ENCODE peak calls at places on chromosomes 1 and 21, in ten cellular contexts. O, Y, S, C, N, Q, B, I, T and K are unnamed samples.

GRCh38 chr1:1203561-1204424 is 2.6 kb downstream of the TNFRSF18 start:
- DNase-seq in O (no peak), Y (no peak), S (no peak), C (no peak), N (no peak), Q (no peak), B (peak), I (no peak), T (no peak), K (no peak)

GRCh38 chr1:200388791-200389190 is 21.0 kb downstream of the ZNF281 start:
- DNase-seq in O (no peak), Y (no peak), S (no peak), C (no peak), N (no peak), Q (no peak), B (no peak), I (no peak), T (no peak), K (no peak)

GRCh38 chr1:1349256-1350012 is at the start of gene DVL1:
- DNase-seq in O (peak), Y (peak), S (no peak), C (peak), N (no peak), Q (peak), B (peak), I (no peak), T (peak), K (peak)

GRCh38 chr1:210922666-210923065 is 211.3 kb downstream of the KCNH1 start:
- DNase-seq in O (no peak), Y (no peak), S (no peak), C (no peak), N (no peak), Q (no peak), B (no peak), I (no peak), T (no peak), K (no peak)

GRCh38 chr1:85605519-85606413 is 25.2 kb downstream of the CCN1 start:
- DNase-seq in O (no peak), Y (no peak), S (no peak), C (no peak), N (no peak), Q (no peak), B (no peak), I (no peak), T (no peak), K (no peak)

GRCh38 chr1:202765726-202766125 is 42.5 kb downstream of the KDM5B start:
- DNase-seq in O (no peak), Y (no peak), S (no peak), C (no peak), N (peak), Q (no peak), B (no peak), I (no peak), T (no peak), K (no peak)

GRCh38 chr1:220487297-220487820 is 40.6 kb upstream of the MARK1 start:
- DNase-seq in O (peak), Y (peak), S (no peak), C (peak), N (peak), Q (peak), B (no peak), I (no peak), T (no peak), K (peak)

GRCh38 chr1:29855761-29856160 is 619.4 kb downstream of the PTPRU start:
- DNase-seq in O (no peak), Y (no peak), S (peak), C (no peak), N (no peak), Q (no peak), B (no peak), I (no peak), T (no peak), K (no peak)

GRCh38 chr1:99786751-99787501 is 20.5 kb upstream of the FRRS1 start:
- DNase-seq in O (no peak), Y (no peak), S (no peak), C (no peak), N (no peak), Q (no peak), B (no peak), I (no peak), T (no peak), K (no peak)

GRCh38 chr1:228478326-228478725 is 8.9 kb upstream of the RNF187 start:
- DNase-seq in O (no peak), Y (no peak), S (no peak), C (no peak), N (no peak), Q (no peak), B (no peak), I (no peak), T (no peak), K (no peak)

GRCh38 chr1:86650065-86650464 is 54.3 kb upstream of the SH3GLB1 start:
- DNase-seq in O (no peak), Y (no peak), S (no peak), C (no peak), N (no peak), Q (no peak), B (no peak), I (no peak), T (no peak), K (no peak)

GRCh38 chr1:43547538-43548072 is 16.9 kb downstream of the PTPRF start:
- DNase-seq in O (no peak), Y (no peak), S (no peak), C (no peak), N (no peak), Q (peak), B (no peak), I (no peak), T (no peak), K (no peak)

GRCh38 chr1:23216771-23217420 is 406 bp downstream of the HTR1D start:
- DNase-seq in O (no peak), Y (no peak), S (no peak), C (no peak), N (no peak), Q (peak), B (no peak), I (no peak), T (peak), K (no peak)

GRCh38 chr1:93033785-93034184 is 45.3 kb upstream of the MTF2 start:
- DNase-seq in O (peak), Y (no peak), S (no peak), C (no peak), N (no peak), Q (no peak), B (no peak), I (no peak), T (no peak), K (peak)

GRCh38 chr1:169725930-169726329 is 7.9 kb downstream of the SELE start:
- DNase-seq in O (no peak), Y (no peak), S (no peak), C (no peak), N (no peak), Q (no peak), B (no peak), I (no peak), T (no peak), K (no peak)

GRCh38 chr1:91643431-91643830 is 142.8 kb downstream of the CDC7 start:
- DNase-seq in O (no peak), Y (no peak), S (no peak), C (no peak), N (no peak), Q (no peak), B (no peak), I (no peak), T (no peak), K (no peak)

GRCh38 chr1:12305377-12305776 is 75.5 kb downstream of the VPS13D start:
- DNase-seq in O (peak), Y (peak), S (no peak), C (peak), N (no peak), Q (no peak), B (no peak), I (no peak), T (no peak), K (peak)

GRCh38 chr1:228334226-228334935 is 72.3 kb downstream of the TRIM11 start:
- DNase-seq in O (no peak), Y (no peak), S (peak), C (no peak), N (no peak), Q (no peak), B (peak), I (no peak), T (no peak), K (no peak)

GRCh38 chr21:36194024-36194423 is 37.4 kb downstream of the DOP1B start:
- DNase-seq in O (no peak), Y (no peak), S (no peak), C (no peak), N (no peak), Q (no peak), B (no peak), I (no peak), T (no peak), K (no peak)

GRCh38 chr1:2821970-2822620 is 20.6 kb upstream of the TTC34 start:
- DNase-seq in O (no peak), Y (no peak), S (no peak), C (no peak), N (no peak), Q (no peak), B (peak), I (no peak), T (peak), K (peak)

GRCh38 chr1:227317541-227318002 is 720 bp downstream of the CDC42BPA start:
- DNase-seq in O (peak), Y (peak), S (no peak), C (peak), N (peak), Q (peak), B (peak), I (no peak), T (no peak), K (peak)

GRCh38 chr1:91583326-91583755 is 82.7 kb downstream of the CDC7 start:
- DNase-seq in O (peak), Y (peak), S (no peak), C (peak), N (peak), Q (no peak), B (no peak), I (no peak), T (no peak), K (no peak)

GRCh38 chr1:243968413-243968812 is 82.7 kb upstream of the ZBTB18 start:
- DNase-seq in O (peak), Y (no peak), S (no peak), C (peak), N (peak), Q (no peak), B (no peak), I (no peak), T (no peak), K (peak)

GRCh38 chr1:245051349-245052221 is 103.2 kb upstream of the KIF26B start:
- DNase-seq in O (peak), Y (peak), S (no peak), C (no peak), N (peak), Q (no peak), B (no peak), I (no peak), T (no peak), K (peak)

GRCh38 chr21:24705201-24705600 is 902.1 kb downstream of the MRPL39 start:
- DNase-seq in O (no peak), Y (peak), S (no peak), C (no peak), N (no peak), Q (no peak), B (no peak), I (no peak), T (no peak), K (no peak)

GRCh38 chr21:36749935-36750578 is 51.1 kb downstream of the SIM2 start:
- DNase-seq in O (peak), Y (peak), S (no peak), C (peak), N (peak), Q (peak), B (no peak), I (no peak), T (no peak), K (no peak)

GRCh38 chr1:201713093-201713810 is 115.7 kb upstream of the IPO9 start:
- DNase-seq in O (peak), Y (peak), S (peak), C (peak), N (peak), Q (no peak), B (peak), I (peak), T (no peak), K (peak)

GRCh38 chr1:154141240-154141639 is 13.6 kb downstream of the NUP210L start:
- DNase-seq in O (peak), Y (no peak), S (no peak), C (no peak), N (peak), Q (no peak), B (no peak), I (no peak), T (no peak), K (peak)

GRCh38 chr1:2982615-2983318 is 38.5 kb upstream of the ACTRT2 start:
- DNase-seq in O (no peak), Y (no peak), S (peak), C (no peak), N (no peak), Q (no peak), B (peak), I (no peak), T (no peak), K (no peak)

GRCh38 chr1:221429262-221429661 is 312.6 kb downstream of the DUSP10 start:
- DNase-seq in O (peak), Y (peak), S (no peak), C (no peak), N (no peak), Q (no peak), B (no peak), I (no peak), T (no peak), K (peak)

GRCh38 chr1:226882631-226883409 is 12.4 kb downstream of the PSEN2 start:
- DNase-seq in O (no peak), Y (peak), S (no peak), C (no peak), N (peak), Q (no peak), B (no peak), I (no peak), T (peak), K (peak)

GRCh38 chr1:25107643-25108010 is 124.7 kb downstream of the SYF2 start:
- DNase-seq in O (no peak), Y (no peak), S (no peak), C (peak), N (peak), Q (no peak), B (no peak), I (no peak), T (no peak), K (peak)

GRCh38 chr1:2454227-2454626 is 21.9 kb upstream of the PLCH2 start:
- DNase-seq in O (no peak), Y (no peak), S (no peak), C (no peak), N (no peak), Q (no peak), B (no peak), I (no peak), T (no peak), K (no peak)

GRCh38 chr1:30403061-30403645 is 320.2 kb downstream of the MATN1 start:
- DNase-seq in O (no peak), Y (no peak), S (no peak), C (no peak), N (no peak), Q (no peak), B (no peak), I (no peak), T (no peak), K (no peak)

GRCh38 chr1:2099871-2100774 is 49.9 kb downstream of the PRKCZ start:
- DNase-seq in O (no peak), Y (no peak), S (no peak), C (no peak), N (no peak), Q (no peak), B (no peak), I (no peak), T (no peak), K (no peak)

GRCh38 chr1:40862008-40862863 is at the start of gene CITED4:
- DNase-seq in O (peak), Y (peak), S (peak), C (peak), N (peak), Q (peak), B (peak), I (peak), T (peak), K (peak)

GRCh38 chr1:40859017-40859416 is 3.1 kb downstream of the CITED4 start:
- DNase-seq in O (no peak), Y (no peak), S (no peak), C (no peak), N (no peak), Q (no peak), B (no peak), I (no peak), T (no peak), K (no peak)

GRCh38 chr1:40861227-40862003 is 748 bp downstream of the CITED4 start:
- DNase-seq in O (no peak), Y (peak), S (peak), C (peak), N (no peak), Q (peak), B (peak), I (no peak), T (peak), K (peak)

GRCh38 chr1:40857737-40858136 is 4.4 kb downstream of the CITED4 start:
- DNase-seq in O (no peak), Y (no peak), S (no peak), C (no peak), N (no peak), Q (peak), B (no peak), I (no peak), T (no peak), K (no peak)

GRCh38 chr1:40860706-40861226 is 1.4 kb downstream of the CITED4 start:
- DNase-seq in O (no peak), Y (no peak), S (no peak), C (no peak), N (no peak), Q (no peak), B (no peak), I (no peak), T (no peak), K (no peak)
- H3K4me3 ChIP-seq in O (peak), Y (peak), S (peak), C (peak), N (peak), Q (peak), B (peak), I (peak), T (peak), K (peak)

DNA sequence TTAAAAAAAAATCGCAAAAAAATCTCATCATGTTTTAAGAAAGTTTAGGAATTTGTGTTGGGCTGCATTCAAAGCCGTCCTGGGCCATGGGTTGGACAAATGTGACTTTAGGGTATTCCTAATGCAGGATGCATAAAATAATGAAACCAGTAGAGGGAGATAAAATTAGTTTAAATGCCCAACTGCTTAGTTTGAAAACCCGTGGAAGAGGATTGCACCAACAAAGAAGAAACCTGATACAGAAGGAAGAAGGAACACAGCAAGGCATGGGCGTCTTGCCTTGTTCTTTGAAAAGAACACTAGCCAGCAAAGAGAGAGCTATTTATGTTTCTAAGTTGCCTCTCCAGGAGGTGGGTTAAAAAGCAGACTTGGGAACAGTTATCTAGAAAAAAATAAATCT is 37.9 kb downstream of the WDR3 start:
- DNase-seq in O (peak), Y (peak), S (no peak), C (peak), N (peak), Q (peak), B (no peak), I (no peak), T (no peak), K (peak)
- TF ChIP-seq CTCF in O (peak), Y (no peak), S (no peak), C (peak), N (peak), Q (peak), B (peak), I (no peak), T (no peak), K (peak)

GRCh38 chr1:28197682-28198415 is 21.4 kb upstream of the PTAFR start:
- DNase-seq in O (no peak), Y (no peak), S (no peak), C (no peak), N (no peak), Q (no peak), B (no peak), I (no peak), T (no peak), K (no peak)

GRCh38 chr1:28195780-28196179 is 19.3 kb upstream of the PTAFR start:
- DNase-seq in O (no peak), Y (no peak), S (no peak), C (no peak), N (no peak), Q (peak), B (no peak), I (no peak), T (no peak), K (no peak)

GRCh38 chr1:28196330-28196729 is 19.8 kb upstream of the PTAFR start:
- DNase-seq in O (no peak), Y (no peak), S (no peak), C (no peak), N (no peak), Q (peak), B (no peak), I (no peak), T (no peak), K (no peak)

GRCh38 chr1:28200234-28200873 is 23.9 kb upstream of the PTAFR start:
- DNase-seq in O (no peak), Y (no peak), S (no peak), C (no peak), N (no peak), Q (no peak), B (no peak), I (no peak), T (no peak), K (no peak)

GRCh38 chr1:28199328-28200233 is 23.1 kb upstream of the PTAFR start:
- DNase-seq in O (no peak), Y (no peak), S (no peak), C (no peak), N (no peak), Q (no peak), B (no peak), I (no peak), T (peak), K (no peak)
- H3K4me3 ChIP-seq in O (no peak), Y (no peak), S (no peak), C (no peak), N (no peak), Q (no peak), B (no peak), I (no peak), T (peak), K (no peak)

GRCh38 chr1:88013485-88013884 is 670.6 kb upstream of the PKN2 start:
- DNase-seq in O (peak), Y (no peak), S (no peak), C (no peak), N (peak), Q (no peak), B (no peak), I (no peak), T (no peak), K (no peak)

GRCh38 chr1:88014126-88014525 is 669.9 kb upstream of the PKN2 start:
- DNase-seq in O (no peak), Y (no peak), S (no peak), C (no peak), N (no peak), Q (no peak), B (no peak), I (no peak), T (no peak), K (no peak)

DNA sequence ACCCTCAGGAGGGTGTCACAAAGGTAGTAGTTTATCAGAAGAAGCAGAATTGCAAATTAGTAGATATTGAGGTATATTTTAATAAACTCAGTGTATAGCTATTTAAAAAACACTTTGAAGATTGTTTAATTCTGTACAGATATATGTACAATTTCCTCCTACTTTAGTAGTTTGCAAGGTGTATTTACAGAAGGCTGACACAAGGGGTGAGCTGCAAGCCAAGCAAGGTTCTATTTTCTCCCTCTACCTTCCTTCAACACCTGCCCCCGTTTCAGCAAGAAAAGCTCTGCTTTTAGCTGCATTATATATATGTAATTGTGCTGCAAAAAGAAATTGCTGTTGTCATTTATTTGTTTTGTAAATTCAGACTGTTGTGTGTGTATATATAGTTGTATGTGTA is 674.2 kb upstream of the PKN2 start:
- DNase-seq in O (no peak), Y (no peak), S (no peak), C (no peak), N (no peak), Q (no peak), B (no peak), I (no peak), T (no peak), K (no peak)
- TF ChIP-seq CTCF in O (no peak), Y (no peak), S (no peak), C (no peak), N (no peak), Q (peak), B (no peak), I (no peak), T (no peak), K (no peak)

GRCh38 chr1:160794396-160794795 is 1.6 kb upstream of the LY9 start:
- DNase-seq in O (no peak), Y (no peak), S (no peak), C (no peak), N (no peak), Q (no peak), B (no peak), I (no peak), T (no peak), K (no peak)

GRCh38 chr1:160789702-160790611 is 6.0 kb upstream of the LY9 start:
- DNase-seq in O (no peak), Y (no peak), S (no peak), C (no peak), N (no peak), Q (no peak), B (no peak), I (no peak), T (no peak), K (no peak)

GRCh38 chr1:160789051-160789701 is 6.8 kb upstream of the LY9 start:
- DNase-seq in O (no peak), Y (no peak), S (no peak), C (no peak), N (no peak), Q (no peak), B (no peak), I (no peak), T (no peak), K (no peak)
- H3K4me3 ChIP-seq in O (no peak), Y (no peak), S (no peak), C (no peak), N (no peak), Q (no peak), B (no peak), I (no peak), T (no peak), K (no peak)

GRCh38 chr1:198056255-198056654 is 100.5 kb upstream of the NEK7 start:
- DNase-seq in O (peak), Y (no peak), S (no peak), C (no peak), N (no peak), Q (peak), B (no peak), I (no peak), T (no peak), K (no peak)
- TF ChIP-seq CTCF in O (peak), Y (no peak), S (no peak), C (peak), N (no peak), Q (peak), B (no peak), I (no peak), T (no peak), K (peak)

GRCh38 chr1:94542088-94542671 is 621 bp upstream of the F3 start:
- DNase-seq in O (peak), Y (peak), S (no peak), C (peak), N (peak), Q (peak), B (peak), I (no peak), T (no peak), K (peak)
- H3K4me3 ChIP-seq in O (peak), Y (peak), S (peak), C (peak), N (peak), Q (peak), B (peak), I (peak), T (peak), K (peak)